ENCODE peak calls at places on chromosomes 1 and 21, in seven cellular contexts. U is ELR; V is Panc1; P is progenitor cell of endocrine pancreas; J is pancreas; X is Ammon's horn; Z is CD8-positive, alpha-beta memory T cell. R is an unnamed sample.

GRCh38 chr1:117591248-117591647 is 14.6 kb upstream of the TENT5C start:
- DNase-seq in U (no peak), V (no peak), P (no peak), J (peak; percentile 74), X (no peak), Z (no peak), R (no peak)

GRCh38 chr1:46284597-46285564 is 18.5 kb downstream of the LRRC41 start:
- DNase-seq in U (peak; percentile 30), V (no peak), P (no peak), J (no peak), X (no peak), Z (no peak), R (no peak)

GRCh38 chr1:222991177-222991576 is 151.9 kb downstream of the TLR5 start:
- DNase-seq in U (no peak), V (no peak), P (no peak), J (no peak), X (no peak), Z (no peak), R (no peak)

GRCh38 chr1:14600405-14601150 is 2.1 kb downstream of the KAZN start:
- DNase-seq in U (no peak), V (no peak), P (no peak), J (no peak), X (no peak), Z (no peak), R (no peak)

GRCh38 chr1:115492880-115493279 is 148.9 kb upstream of the VANGL1 start:
- DNase-seq in U (peak; percentile 61), V (no peak), P (no peak), J (no peak), X (no peak), Z (no peak), R (no peak)

GRCh38 chr21:39137248-39138186 is 45.7 kb downstream of the PSMG1 start:
- DNase-seq in U (peak; percentile 63), V (no peak), P (no peak), J (no peak), X (no peak), Z (no peak), R (no peak)

GRCh38 chr1:52102336-52103013 is 39.4 kb upstream of the ZFYVE9 start:
- DNase-seq in U (no peak), V (no peak), P (no peak), J (no peak), X (no peak), Z (no peak), R (no peak)

GRCh38 chr1:173414136-173414535 is 63.0 kb upstream of the PRDX6 start:
- DNase-seq in U (no peak), V (no peak), P (no peak), J (no peak), X (no peak), Z (no peak), R (no peak)

GRCh38 chr1:83055391-83056170 is 943.4 kb downstream of the TTLL7 start:
- DNase-seq in U (no peak), V (no peak), P (no peak), J (no peak), X (no peak), Z (no peak), R (no peak)

GRCh38 chr1:1591452-1591851 is 8.5 kb downstream of the FNDC10 start:
- DNase-seq in U (peak; percentile 40), V (no peak), P (no peak), J (no peak), X (no peak), Z (no peak), R (no peak)

GRCh38 chr1:55285849-55286248 is 70.7 kb upstream of the USP24 start:
- DNase-seq in U (peak; percentile 45), V (no peak), P (no peak), J (no peak), X (no peak), Z (no peak), R (no peak)

GRCh38 chr1:3323021-3323790 is 131.3 kb upstream of the ARHGEF16 start:
- DNase-seq in U (no peak), V (no peak), P (no peak), J (peak; percentile 64), X (no peak), Z (no peak), R (no peak)

GRCh38 chr1:154582885-154583284 is 15.3 kb downstream of the CHRNB2 start:
- DNase-seq in U (no peak), V (no peak), P (no peak), J (no peak), X (no peak), Z (no peak), R (no peak)

GRCh38 chr1:27957655-27958054 is 2.1 kb upstream of the XKR8 start:
- DNase-seq in U (no peak), V (no peak), P (no peak), J (no peak), X (no peak), Z (no peak), R (no peak)

GRCh38 chr1:229209816-229210215 is 61.1 kb upstream of the RAB4A start:
- DNase-seq in U (no peak), V (no peak), P (no peak), J (no peak), X (no peak), Z (no peak), R (no peak)

R was measured in stimulated activated naive CD8-positive, alpha-beta T cell treated with anti-CD3 and anti-CD28 coated beads, Interleukin-15, Interleukin-2, amounts not matched to agents 100 U/mL and 50 U/mL, for 24 hours.